ENCODE peak calls at places on chromosomes 11 and 22, in six cellular contexts. U is coronary artery, M is astrocyte of the cerebellum, Y is A549, N is tibial artery, D is AG10803. S is an unnamed sample.

GRCh38 chr11:62129610-62130497 is 6.0 kb downstream of the INCENP start:
- DNase-seq in D (no peak), M (no peak), N (peak), Y (no peak), U (no peak), S (no peak)

GRCh38 chr11:35367491-35367890 is 51.9 kb downstream of the SLC1A2 start:
- DNase-seq in U (no peak), Y (no peak), N (no peak), M (peak), D (peak), S (peak)

GRCh38 chr11:102760355-102761035 is 19.9 kb downstream of the MMP10 start:
- DNase-seq in D (peak), Y (peak), M (peak), U (no peak), N (no peak), S (peak)

GRCh38 chr11:118058311-118059230 is 18.3 kb upstream of the TMPRSS4 start:
- DNase-seq in Y (no peak), M (no peak), D (no peak), N (peak), U (peak), S (no peak)

GRCh38 chr22:20523118-20523983 is 15.9 kb downstream of the MED15 start:
- DNase-seq in U (no peak), N (no peak), Y (no peak), M (no peak), D (peak), S (no peak)

GRCh38 chr22:47016636-47017035 is 254.2 kb downstream of the TBC1D22A start:
- DNase-seq in D (no peak), U (no peak), M (no peak), Y (no peak), N (peak), S (no peak)

GRCh38 chr11:69361048-69361447 is 67.1 kb downstream of the MYEOV start:
- DNase-seq in N (peak), Y (no peak), M (no peak), D (no peak), U (peak), S (no peak)

GRCh38 chr22:26953380-26953807 is 296.0 kb downstream of the MIAT start:
- DNase-seq in D (no peak), U (no peak), N (no peak), M (no peak), Y (no peak), S (no peak)

GRCh38 chr11:131943296-131943695 is 572.9 kb downstream of the NTM start:
- DNase-seq in N (no peak), U (no peak), M (no peak), Y (no peak), D (no peak), S (no peak)

GRCh38 chr11:35144811-35145210 is 5.8 kb downstream of the CD44 start:
- DNase-seq in M (no peak), D (peak), Y (no peak), U (no peak), N (no peak), S (no peak)

GRCh38 chr11:65426839-65427690 is 4.5 kb downstream of the NEAT1 start:
- DNase-seq in Y (no peak), D (peak), N (peak), U (peak), M (no peak), S (no peak)

GRCh38 chr11:35746356-35747153 is 84.0 kb downstream of the TRIM44 start:
- DNase-seq in Y (no peak), D (peak), U (no peak), N (no peak), M (no peak), S (peak)

GRCh38 chr11:86418929-86419328 is 44.2 kb downstream of the CCDC81 start:
- DNase-seq in D (peak), U (no peak), Y (no peak), N (no peak), M (no peak), S (no peak)

GRCh38 chr22:30227438-30228228 is 18.9 kb downstream of the LIF start:
- DNase-seq in U (no peak), D (no peak), M (no peak), N (no peak), Y (no peak), S (no peak)

GRCh38 chr11:11149671-11150459 is 203.2 kb downstream of the CSNK2A3 start:
- DNase-seq in U (no peak), N (no peak), M (no peak), D (no peak), Y (no peak), S (no peak)

GRCh38 chr22:44869196-44869595 is 116.8 kb downstream of the ARHGAP8 start:
- DNase-seq in D (no peak), N (no peak), M (no peak), U (no peak), Y (no peak), S (peak)

GRCh38 chr22:20522828-20523117 is 15.4 kb downstream of the MED15 start:
- DNase-seq in D (no peak), U (no peak), N (no peak), Y (no peak), M (no peak), S (no peak)

GRCh38 chr11:68146704-68147474 is 25.7 kb upstream of the CHKA start:
- DNase-seq in Y (peak), N (no peak), U (no peak), M (no peak), D (peak), S (no peak)

GRCh38 chr11:121244861-121245260 is 47.7 kb upstream of the SC5D start:
- DNase-seq in D (no peak), N (no peak), M (no peak), U (no peak), Y (no peak), S (no peak)

GRCh38 chr11:108754901-108755625 is 90.2 kb downstream of the DDX10 start:
- DNase-seq in N (no peak), D (peak), U (no peak), Y (no peak), M (peak), S (peak)

DNA sequence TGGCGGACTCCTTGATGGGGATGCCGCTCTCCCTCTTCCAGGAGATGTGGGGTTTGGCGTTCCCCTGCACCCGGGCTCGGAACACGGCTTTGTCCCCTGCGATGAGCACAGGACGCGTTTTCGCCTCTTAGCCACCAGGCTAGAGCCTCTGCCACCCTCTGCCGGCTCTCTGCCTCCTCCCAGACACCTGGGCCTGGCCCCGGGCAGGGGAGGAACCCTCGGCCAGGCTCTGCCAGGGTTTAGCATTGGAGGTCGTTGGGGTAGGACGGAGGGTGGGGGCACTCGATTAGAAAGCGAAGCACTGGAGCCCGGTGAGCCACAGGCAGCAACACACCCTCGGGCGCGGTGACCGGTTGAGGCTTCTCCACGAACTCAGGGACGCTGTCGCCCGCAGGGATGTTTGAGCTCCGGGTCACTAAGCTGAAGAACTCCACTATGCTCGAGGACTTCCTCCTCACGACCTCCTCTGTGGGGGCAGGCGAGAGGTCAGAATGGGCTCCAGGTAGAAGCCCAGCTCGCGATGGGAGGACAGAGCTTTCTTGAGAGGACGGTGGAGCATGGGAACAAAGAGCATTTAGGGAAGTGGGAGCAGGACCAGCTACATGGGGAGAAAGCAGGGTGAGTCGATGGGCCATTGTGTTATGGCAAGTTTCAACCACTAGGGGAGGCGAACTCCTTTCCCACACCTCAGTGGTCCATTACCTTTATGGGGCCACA is 4.3 kb downstream of the IGSF22 start:
- DNase-seq in Y (peak), M (no peak), U (no peak), N (no peak), D (peak), S (no peak)
- H3K4me3 ChIP-seq in Y (peak), M (peak), U (peak), N (peak), D (peak), S (peak)

GRCh38 chr22:37657590-37658132 is 862 bp upstream of the PDXP start:
- DNase-seq in D (peak), M (no peak), N (no peak), U (no peak), Y (no peak), S (no peak)
- H3K4me3 ChIP-seq in D (peak), M (peak), N (peak), U (peak), Y (peak), S (peak)

GRCh38 chr11:93524173-93524536 is 19.0 kb downstream of the SMCO4 start:
- DNase-seq in U (no peak), N (no peak), D (no peak), M (no peak), Y (no peak), S (no peak)
- H3K4me3 ChIP-seq in U (no peak), N (no peak), D (no peak), M (no peak), Y (no peak), S (no peak)

GRCh38 chr11:14251754-14252153 is 107.2 kb downstream of the RRAS2 start:
- DNase-seq in N (no peak), U (no peak), Y (no peak), D (no peak), M (no peak), S (no peak)

GRCh38 chr11:14248577-14248976 is 110.4 kb downstream of the RRAS2 start:
- DNase-seq in N (no peak), Y (no peak), M (no peak), D (no peak), U (no peak), S (no peak)

GRCh38 chr11:14253437-14253836 is 105.5 kb downstream of the RRAS2 start:
- DNase-seq in N (no peak), U (no peak), M (no peak), Y (no peak), D (no peak), S (no peak)

GRCh38 chr11:14244926-14245325 is 114.1 kb downstream of the RRAS2 start:
- DNase-seq in N (no peak), Y (no peak), U (no peak), D (no peak), M (no peak), S (no peak)

DNA sequence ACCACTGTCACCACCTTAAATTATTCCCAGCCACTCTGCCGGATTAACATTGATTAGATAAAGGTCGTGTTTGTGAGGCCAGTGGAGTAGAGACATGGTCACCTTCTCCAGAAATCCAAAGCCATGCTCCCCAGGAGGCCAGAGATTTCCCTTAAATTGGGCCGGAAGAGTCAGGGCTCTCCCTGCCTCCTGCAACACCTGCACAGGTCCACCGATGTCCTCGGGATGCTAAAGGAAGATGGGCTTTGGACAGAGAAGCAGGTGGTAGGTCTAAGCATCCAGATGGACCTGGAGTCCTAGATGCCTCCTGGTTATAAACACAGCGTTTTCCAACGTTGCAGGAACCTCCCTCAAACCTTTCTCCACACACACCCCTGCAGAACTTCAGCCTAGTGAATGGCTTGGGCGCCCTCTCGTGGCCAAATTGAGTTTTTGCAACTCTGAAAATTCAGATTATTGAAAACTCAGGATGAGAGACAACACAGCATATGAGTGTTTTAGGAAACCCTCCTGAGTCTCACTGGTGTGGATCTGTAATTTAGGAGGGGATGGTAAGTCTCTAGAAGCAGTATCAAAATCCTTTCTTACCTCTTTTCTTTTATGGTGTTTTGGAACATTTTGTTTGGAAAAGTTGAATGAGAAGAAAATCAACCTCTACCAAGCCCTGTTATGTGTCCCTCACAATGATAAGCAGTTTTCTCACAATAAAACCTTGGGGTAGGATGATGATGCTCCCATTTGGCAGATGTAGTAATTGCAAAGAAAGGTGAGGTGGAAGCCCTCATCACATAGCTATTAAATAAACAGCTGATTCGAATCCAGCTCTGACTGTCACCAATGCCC is 109.6 kb downstream of the RRAS2 start:
- DNase-seq in Y (peak), M (peak), N (no peak), U (no peak), D (peak), S (peak)
- H3K4me3 ChIP-seq in Y (no peak), M (no peak), N (no peak), U (no peak), D (no peak), S (no peak)

GRCh38 chr11:111762981-111763643 is 3.1 kb downstream of the PPP2R1B start:
- DNase-seq in D (no peak), M (no peak), Y (no peak), N (no peak), U (no peak), S (no peak)

GRCh38 chr11:111765984-111766833 is at the start of gene PPP2R1B:
- DNase-seq in D (peak), Y (peak), N (peak), U (peak), M (peak), S (no peak)

GRCh38 chr11:111765320-111765983 is 737 bp downstream of the PPP2R1B start:
- DNase-seq in D (no peak), M (no peak), N (no peak), U (no peak), Y (no peak), S (no peak)

GRCh38 chr11:111764621-111765020 is 1.6 kb downstream of the PPP2R1B start:
- DNase-seq in D (peak), Y (no peak), M (no peak), N (no peak), U (no peak), S (no peak)

GRCh38 chr11:111766834-111767142 is 599 bp upstream of the PPP2R1B start:
- DNase-seq in N (no peak), M (no peak), Y (no peak), D (no peak), U (no peak), S (no peak)
- H3K4me3 ChIP-seq in N (peak), M (peak), Y (peak), D (peak), U (peak), S (peak)